ENCODE peak calls at places on chromosomes 2 and 18, in six cellular contexts. A is mesendoderm, F is mammary epithelial cell, J is GM12878, V is Peyer's patch, Z is neural progenitor cell. I is an unnamed sample. For H3K27me3 and H3K4me1, the result is how much of the 10 kb centered on the place peaks cover.

GRCh38 chr2:117127680-117128079 is 686.8 kb upstream of the DDX18 start:
- DNase-seq in A (peak), J (no peak), F (no peak), Z (no peak), V (no peak), I (no peak)

GRCh38 chr2:218859556-218859993 is at the start of gene WNT6:
- DNase-seq in V (no peak), F (no peak), Z (peak), J (no peak), A (no peak), I (no peak)

GRCh38 chr2:217208867-217209266 is 349.0 kb upstream of the TNP1 start:
- DNase-seq in V (no peak), Z (no peak), A (peak), F (no peak), J (no peak), I (no peak)

GRCh38 chr2:236626391-236627150 is 56.9 kb downstream of the ACKR3 start:
- DNase-seq in J (no peak), Z (no peak), A (no peak), V (peak), F (no peak), I (no peak)

GRCh38 chr18:11649839-11650238 is 39.2 kb upstream of the GNAL start:
- DNase-seq in F (no peak), J (no peak), A (no peak), Z (no peak), V (no peak), I (no peak)

GRCh38 chr2:11419781-11420180 is 46.2 kb downstream of the E2F6 start:
- DNase-seq in Z (no peak), V (no peak), F (no peak), A (no peak), J (no peak), I (no peak)

GRCh38 chr18:43129946-43130523 is 14.6 kb upstream of the RIT2 start:
- DNase-seq in V (no peak), F (peak), A (no peak), Z (no peak), J (no peak), I (peak)

GRCh38 chr2:99481527-99481926 is 8.3 kb downstream of the REV1 start:
- DNase-seq in V (no peak), A (no peak), J (no peak), Z (no peak), F (no peak), I (no peak)

GRCh38 chr2:4140284-4140962 is 437.0 kb downstream of the DCDC2C start:
- DNase-seq in J (no peak), F (no peak), Z (no peak), V (no peak), A (peak), I (no peak)

GRCh38 chr2:239625913-239626734 is 225.3 kb upstream of the HDAC4 start:
- DNase-seq in A (no peak), F (no peak), J (no peak), V (no peak), Z (no peak), I (no peak)

GRCh38 chr2:134160793-134161504 is 92.9 kb upstream of the MGAT5 start:
- DNase-seq in V (no peak), F (no peak), Z (no peak), A (peak), J (no peak), I (no peak)

GRCh38 chr18:41266616-41267015 is 688.4 kb upstream of the PIK3C3 start:
- DNase-seq in J (no peak), V (no peak), F (no peak), Z (no peak), A (no peak), I (no peak)

GRCh38 chr2:99066075-99066557 is 75.4 kb upstream of the C2orf15 start:
- DNase-seq in Z (peak), F (peak), V (no peak), J (peak), A (peak), I (peak)

GRCh38 chr18:43312891-43313290 is 35.6 kb upstream of the SYT4 start:
- DNase-seq in J (no peak), A (no peak), Z (no peak), V (no peak), F (peak), I (no peak)

GRCh38 chr2:122635649-122636496 is 880.4 kb downstream of the TSN start:
- DNase-seq in Z (no peak), A (no peak), F (peak), J (no peak), V (no peak), I (peak)

GRCh38 chr2:220104871-220105351 is 477.5 kb downstream of the SLC4A3 start:
- DNase-seq in F (peak), A (peak), V (no peak), Z (peak), J (no peak), I (peak)

GRCh38 chr2:98086491-98087446 is at the start of gene VWA3B:
- DNase-seq in V (peak), F (peak), A (peak), Z (peak), J (no peak), I (peak)

GRCh38 chr2:112959109-112959591 is 18.7 kb upstream of the IL36G start:
- DNase-seq in A (peak), F (no peak), J (no peak), V (no peak), Z (peak), I (peak)

GRCh38 chr18:22166070-22166972 is 3.1 kb upstream of the GATA6 start:
- DNase-seq in J (no peak), Z (peak), A (peak), V (peak), F (no peak), I (peak)

GRCh38 chr2:240832205-240832727 is 12.2 kb upstream of the KIF1A start:
- DNase-seq in J (peak), F (peak), Z (peak), V (peak), A (peak), I (peak)
- H3K27me3 ChIP-seq in J (under half), F (under half), Z (under half), V (under half), A (under half), I (under half)

DNA sequence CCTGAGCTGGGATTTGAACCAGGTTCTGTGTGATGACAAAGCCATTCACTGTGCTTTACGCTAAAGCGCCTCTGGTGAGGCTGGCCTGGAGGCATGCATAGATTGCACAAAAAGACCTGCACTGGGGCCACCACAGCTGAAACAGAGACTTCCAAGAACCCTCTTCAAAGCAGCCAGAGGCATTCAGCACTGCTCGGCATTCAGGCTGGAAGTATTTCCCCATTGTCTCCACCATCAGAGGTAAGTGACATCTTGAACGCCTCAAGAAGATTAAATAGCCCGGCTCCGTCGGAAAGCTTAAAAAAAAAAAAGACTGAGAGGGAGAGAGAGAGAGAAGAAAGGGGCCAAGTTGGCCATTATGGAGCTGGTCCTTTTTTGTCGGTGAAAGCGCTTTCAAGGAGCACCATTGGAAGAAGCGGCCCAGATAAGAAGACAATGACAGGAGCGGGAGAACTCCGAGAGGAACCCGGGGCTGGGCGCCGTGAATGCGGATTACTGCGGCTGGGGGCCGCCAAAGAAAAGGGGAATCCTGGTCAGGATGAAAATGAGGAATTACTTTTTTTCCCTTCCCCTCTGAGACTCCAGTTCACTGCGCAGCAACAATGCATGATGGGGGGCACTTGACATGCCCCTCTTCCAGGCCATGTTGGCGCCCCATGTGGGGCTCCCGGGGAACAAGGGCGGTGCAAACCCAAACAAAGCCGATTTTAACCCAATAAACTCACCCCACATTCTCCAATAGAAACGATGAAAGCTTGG is 228.3 kb downstream of the MYCN start:
- DNase-seq in Z (peak), V (no peak), A (peak), F (no peak), J (no peak), I (no peak)
- H3K4me1 ChIP-seq in Z (under half), V (under half), A (under half), F (under half), J (under half), I (under half)

GRCh38 chr2:66984864-66985263 is 412.3 kb upstream of the ETAA1 start:
- DNase-seq in Z (no peak), A (no peak), F (peak), V (no peak), J (no peak), I (no peak)

GRCh38 chr2:66981074-66981473 is 416.1 kb upstream of the ETAA1 start:
- DNase-seq in J (no peak), A (no peak), Z (no peak), V (no peak), F (no peak), I (no peak)

GRCh38 chr2:66982766-66983165 is 414.4 kb upstream of the ETAA1 start:
- DNase-seq in A (no peak), J (no peak), V (no peak), Z (no peak), F (peak), I (no peak)

GRCh38 chr2:66987747-66988146 is 409.4 kb upstream of the ETAA1 start:
- DNase-seq in Z (no peak), A (no peak), J (no peak), F (no peak), V (no peak), I (no peak)

GRCh38 chr2:66985901-66986300 is 411.2 kb upstream of the ETAA1 start:
- DNase-seq in V (no peak), F (no peak), J (no peak), Z (no peak), A (no peak), I (no peak)
- H3K27ac ChIP-seq in V (no peak), F (no peak), J (no peak), Z (no peak), A (no peak), I (no peak)

DNA sequence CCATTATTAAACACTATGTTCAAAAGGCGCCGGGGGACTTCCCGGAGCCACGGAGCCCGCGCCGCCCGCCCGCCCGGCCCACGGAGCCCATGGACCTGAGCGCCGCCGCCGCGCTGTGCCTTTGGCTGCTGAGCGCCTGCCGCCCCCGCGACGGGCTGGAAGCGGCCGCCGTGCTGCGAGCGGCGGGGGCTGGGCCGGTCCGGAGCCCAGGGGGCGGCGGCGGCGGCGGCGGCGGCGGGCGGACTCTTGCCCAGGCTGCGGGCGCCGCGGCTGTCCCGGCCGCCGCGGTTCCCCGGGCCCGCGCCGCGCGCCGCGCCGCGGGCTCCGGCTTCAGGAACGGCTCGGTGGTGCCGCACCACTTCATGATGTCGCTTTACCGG is 197 bp downstream of the GDF7 start:
- DNase-seq in J (no peak), Z (peak), A (no peak), V (no peak), F (no peak), I (no peak)
- H3K27me3 ChIP-seq in J (under half), Z (half or more), A (half or more), V (half or more), F (half or more), I (half or more)

GRCh38 chr2:143151111-143151752 is 22.0 kb downstream of the ARHGAP15 start:
- DNase-seq in A (no peak), J (no peak), V (no peak), F (no peak), Z (no peak), I (no peak)
- H3K4me1 ChIP-seq in A (under half), J (under half), V (under half), F (under half), Z (under half), I (under half)

GRCh38 chr18:46344416-46345180 is 240.4 kb downstream of the HAUS1 start:
- DNase-seq in F (no peak), Z (no peak), V (peak), A (no peak), J (no peak), I (no peak)

GRCh38 chr18:46345181-46345465 is 240.9 kb downstream of the HAUS1 start:
- DNase-seq in Z (no peak), J (no peak), V (no peak), F (no peak), A (no peak), I (no peak)

GRCh38 chr18:46346896-46347630 is 242.9 kb downstream of the HAUS1 start:
- DNase-seq in J (no peak), A (no peak), Z (no peak), F (no peak), V (peak), I (no peak)

GRCh38 chr18:46343940-46344372 is 239.8 kb downstream of the HAUS1 start:
- DNase-seq in V (peak), A (peak), Z (no peak), F (peak), J (peak), I (no peak)

DNA sequence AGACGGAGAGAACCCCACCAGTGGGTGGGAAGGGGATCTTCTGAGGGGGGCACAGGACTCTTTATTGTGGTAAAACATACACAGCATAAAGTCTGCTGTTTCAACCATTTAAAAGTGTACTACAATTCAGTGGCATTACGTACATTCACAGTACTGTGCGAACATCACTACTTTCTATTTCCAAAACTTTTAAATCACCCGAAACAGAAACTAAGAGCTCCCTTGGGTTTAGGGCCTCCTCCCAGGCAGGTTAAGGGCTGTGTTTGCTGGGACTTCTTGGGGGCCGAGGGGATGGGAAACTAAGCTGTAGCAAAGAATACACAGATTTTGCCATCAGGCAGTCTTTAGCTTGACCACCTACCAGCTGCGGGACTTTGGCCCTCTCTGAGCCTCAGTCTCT is 242.0 kb downstream of the HAUS1 start:
- DNase-seq in V (no peak), A (no peak), F (no peak), Z (no peak), J (no peak), I (no peak)
- H3K27ac ChIP-seq in V (no peak), A (no peak), F (no peak), Z (no peak), J (no peak), I (no peak)

GRCh38 chr2:2762898-2763287 is 431.8 kb upstream of the MYT1L start:
- DNase-seq in F (no peak), V (no peak), J (no peak), Z (no peak), A (no peak), I (no peak)

GRCh38 chr2:2763351-2763997 is 432.4 kb upstream of the MYT1L start:
- DNase-seq in A (no peak), J (no peak), V (no peak), Z (no peak), F (peak), I (no peak)

GRCh38 chr2:2763998-2764355 is 432.9 kb upstream of the MYT1L start:
- DNase-seq in A (no peak), Z (no peak), F (no peak), V (no peak), J (no peak), I (no peak)

GRCh38 chr2:2764739-2765138 is 433.7 kb upstream of the MYT1L start:
- DNase-seq in F (no peak), V (no peak), Z (no peak), A (no peak), J (no peak), I (no peak)

GRCh38 chr2:2762166-2762897 is 431.3 kb upstream of the MYT1L start:
- DNase-seq in A (no peak), J (no peak), Z (no peak), F (no peak), V (no peak), I (no peak)
- H3K27me3 ChIP-seq in A (under half), J (under half), Z (under half), F (under half), V (under half), I (under half)

GRCh38 chr2:26067186-26067974 is 33.5 kb downstream of the RAB10 start:
- DNase-seq in Z (no peak), V (no peak), J (no peak), F (no peak), A (no peak), I (no peak)
- H3K4me1 ChIP-seq in Z (under half), V (under half), J (under half), F (under half), A (under half), I (under half)

DNA sequence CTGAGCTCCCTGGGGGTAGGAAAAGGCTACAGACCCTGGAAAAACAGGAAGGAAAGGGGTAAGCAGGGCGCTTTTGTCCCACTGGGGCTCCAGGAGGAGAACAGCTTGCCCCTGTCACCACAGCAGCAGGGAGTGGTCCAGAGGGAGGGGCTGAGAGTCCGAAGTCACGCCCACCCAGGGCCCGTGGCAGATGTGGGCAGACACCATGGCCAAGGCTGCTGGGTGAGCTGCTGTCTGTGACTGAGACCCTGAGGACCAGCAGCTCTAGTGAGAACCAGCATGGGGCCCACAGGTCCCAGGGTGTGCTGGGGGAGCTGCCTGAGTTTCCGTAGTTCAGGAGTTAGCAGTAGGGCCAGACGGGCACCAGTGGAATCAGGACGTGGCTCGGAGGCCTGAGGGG is 162.0 kb downstream of the SPP2 start:
- DNase-seq in F (no peak), V (no peak), Z (no peak), J (no peak), A (no peak), I (no peak)
- H3K27ac ChIP-seq in F (no peak), V (no peak), Z (no peak), J (no peak), A (no peak), I (no peak)

I was measured in A673.